ENCODE peak calls at places on chromosomes 6 and 20, in six cellular contexts. One of them, this sample, is unnamed.

GRCh38 chr20:18056174-18057105 is 1.3 kb downstream of the OVOL2 start:
- DNase-seq in immature natural killer cell: no peak
- DNase-seq in CD8-positive, alpha-beta T cell: no peak
- DNase-seq in GM12892: no peak
- DNase-seq in PC-3: peak
- DNase-seq in dorsolateral prefrontal cortex: no peak
- DNase-seq in this sample: no peak

GRCh38 chr6:13015379-13015681 is 298.8 kb downstream of the PHACTR1 start:
- DNase-seq in immature natural killer cell: no peak
- DNase-seq in CD8-positive, alpha-beta T cell: no peak
- DNase-seq in GM12892: no peak
- DNase-seq in PC-3: no peak
- DNase-seq in dorsolateral prefrontal cortex: no peak
- DNase-seq in this sample: no peak

GRCh38 chr6:36906539-36906938 is 20.8 kb downstream of the C6orf89 start:
- DNase-seq in immature natural killer cell: no peak
- DNase-seq in CD8-positive, alpha-beta T cell: no peak
- DNase-seq in GM12892: no peak
- DNase-seq in PC-3: peak
- DNase-seq in dorsolateral prefrontal cortex: peak
- DNase-seq in this sample: no peak

GRCh38 chr20:10832146-10832545 is 158.3 kb upstream of the JAG1 start:
- DNase-seq in immature natural killer cell: no peak
- DNase-seq in CD8-positive, alpha-beta T cell: no peak
- DNase-seq in GM12892: no peak
- DNase-seq in PC-3: peak
- DNase-seq in dorsolateral prefrontal cortex: no peak
- DNase-seq in this sample: no peak

GRCh38 chr20:64109390-64109747 is 2.0 kb upstream of the NPBWR2 start:
- DNase-seq in immature natural killer cell: no peak
- DNase-seq in CD8-positive, alpha-beta T cell: no peak
- DNase-seq in GM12892: no peak
- DNase-seq in PC-3: no peak
- DNase-seq in dorsolateral prefrontal cortex: no peak
- DNase-seq in this sample: no peak

GRCh38 chr6:147805155-147805554 is 296.7 kb downstream of the SAMD5 start:
- DNase-seq in immature natural killer cell: no peak
- DNase-seq in CD8-positive, alpha-beta T cell: no peak
- DNase-seq in GM12892: no peak
- DNase-seq in PC-3: peak
- DNase-seq in dorsolateral prefrontal cortex: no peak
- DNase-seq in this sample: no peak

GRCh38 chr6:43297644-43298564 is at the start of gene SLC22A7:
- DNase-seq in immature natural killer cell: no peak
- DNase-seq in CD8-positive, alpha-beta T cell: no peak
- DNase-seq in GM12892: no peak
- DNase-seq in PC-3: no peak
- DNase-seq in dorsolateral prefrontal cortex: no peak
- DNase-seq in this sample: no peak

GRCh38 chr6:144710207-144710606 is 425.1 kb downstream of the UTRN start:
- DNase-seq in immature natural killer cell: no peak
- DNase-seq in CD8-positive, alpha-beta T cell: no peak
- DNase-seq in GM12892: no peak
- DNase-seq in PC-3: peak
- DNase-seq in dorsolateral prefrontal cortex: no peak
- DNase-seq in this sample: no peak

GRCh38 chr6:37622639-37623038 is 75.0 kb downstream of the MDGA1 start:
- DNase-seq in immature natural killer cell: no peak
- DNase-seq in CD8-positive, alpha-beta T cell: no peak
- DNase-seq in GM12892: no peak
- DNase-seq in PC-3: peak
- DNase-seq in dorsolateral prefrontal cortex: no peak
- DNase-seq in this sample: peak

This sample was measured in GM12865.